ENCODE peak calls at places on chromosomes 16 and 17, in nine cellular contexts. Z, U, V, G, Q, R, W, H and D are unnamed samples.
A peak's percentile ranks its signal among the peaks of the same experiment; 100 is the strongest.

GRCh38 chr16:641326-642188 is at the start of gene MCRIP2:
- DNase-seq in V (no peak), H (peak; percentile 73), R (no peak), W (peak; percentile 93), Q (peak; percentile 92), U (peak; percentile 61), G (no peak), Z (peak; percentile 90), D (peak; percentile 94)

GRCh38 chr16:49019081-49019633 is 262.5 kb downstream of the CBLN1 start:
- DNase-seq in U (peak; percentile 27), R (no peak), V (no peak), H (no peak), Q (peak; percentile 49), Z (no peak), G (no peak), W (no peak), D (no peak)

GRCh38 chr16:50284131-50284911 is 18.0 kb downstream of the ADCY7 start:
- DNase-seq in Z (peak; percentile 34), V (no peak), H (no peak), Q (no peak), U (no peak), G (no peak), W (no peak), R (no peak), D (no peak)

GRCh38 chr16:88779406-88780099 is 5.5 kb downstream of the PIEZO1 start:
- DNase-seq in H (no peak), Z (peak; percentile 72), V (no peak), R (no peak), U (no peak), G (no peak), W (no peak), Q (peak; percentile 19), D (no peak)

GRCh38 chr16:89918453-89919347 is at the start of gene MC1R:
- DNase-seq in H (no peak), V (no peak), G (no peak), W (peak; percentile 74), R (no peak), Q (peak; percentile 71), Z (no peak), U (peak; percentile 21), D (peak; percentile 85)

GRCh38 chr16:3536271-3536671 is 35.5 kb downstream of the CLUAP1 start:
- DNase-seq in R (no peak), V (no peak), H (no peak), Z (no peak), U (peak; percentile 93), Q (no peak), G (no peak), W (no peak), D (no peak)

GRCh38 chr17:74832421-74832820 is 27.3 kb downstream of the GRIN2C start:
- DNase-seq in Q (no peak), H (no peak), V (no peak), R (no peak), U (no peak), Z (no peak), W (no peak), G (no peak), D (no peak)

GRCh38 chr17:67431210-67432015 is 54.3 kb downstream of the PITPNC1 start:
- DNase-seq in H (no peak), Z (no peak), R (no peak), V (no peak), W (no peak), Q (no peak), U (peak; percentile 80), G (no peak), D (no peak)

GRCh38 chr16:50244140-50244503 is 22.2 kb upstream of the ADCY7 start:
- DNase-seq in H (no peak), U (peak; percentile 55), Q (no peak), G (no peak), V (no peak), Z (no peak), R (no peak), W (no peak), D (no peak)

GRCh38 chr16:1458336-1458976 is 14.1 kb upstream of the CCDC154 start:
- DNase-seq in G (no peak), Z (no peak), H (no peak), Q (no peak), W (no peak), V (no peak), R (no peak), U (peak; percentile 41), D (no peak)

GRCh38 chr16:50457423-50457822 is 88.6 kb upstream of the BRD7 start:
- DNase-seq in R (no peak), Z (no peak), Q (no peak), H (no peak), V (no peak), G (no peak), U (no peak), W (no peak), D (peak; percentile 34)

GRCh38 chr16:80433617-80434016 is 107.2 kb upstream of the DYNLRB2 start:
- DNase-seq in R (no peak), W (no peak), U (no peak), G (no peak), Q (no peak), H (no peak), Z (no peak), V (no peak), D (no peak)

GRCh38 chr16:31429314-31429713 is 1.2 kb upstream of the COX6A2 start:
- DNase-seq in U (no peak), W (no peak), Q (no peak), G (no peak), V (no peak), Z (no peak), R (no peak), H (no peak), D (no peak)

GRCh38 chr17:58046230-58047094 is 36.8 kb upstream of the DYNLL2 start:
- DNase-seq in Q (peak; percentile 63), R (no peak), H (no peak), G (no peak), U (no peak), Z (peak; percentile 21), W (no peak), V (peak; percentile 60), D (no peak)

GRCh38 chr17:61680921-61681320 is 89.9 kb upstream of the NACA2 start:
- DNase-seq in Q (no peak), V (no peak), R (no peak), Z (no peak), H (no peak), G (no peak), W (no peak), U (no peak), D (no peak)

GRCh38 chr16:66287916-66288315 is 78.6 kb upstream of the CDH5 start:
- DNase-seq in G (no peak), H (no peak), U (no peak), W (no peak), V (no peak), Z (no peak), R (no peak), Q (no peak), D (peak; percentile 28)

GRCh38 chr16:81779540-81780320 is 639 bp downstream of the PLCG2 start:
- DNase-seq in W (no peak), Q (peak; percentile 68), H (no peak), R (no peak), V (no peak), G (no peak), Z (peak; percentile 23), U (no peak), D (peak; percentile 87)

GRCh38 chr16:51822471-51822870 is 671.4 kb upstream of the SALL1 start:
- DNase-seq in H (no peak), Z (no peak), V (no peak), U (no peak), W (no peak), G (no peak), Q (no peak), R (no peak), D (no peak)

GRCh38 chr16:31181102-31181830 is 1.3 kb downstream of the FUS start:
- DNase-seq in Z (peak; percentile 38), W (no peak), Q (no peak), H (no peak), U (peak; percentile 44), R (no peak), V (no peak), G (no peak), D (peak; percentile 85)

GRCh38 chr17:17999364-18000007 is 26.8 kb downstream of the DRC3 start:
- DNase-seq in Z (no peak), G (no peak), H (no peak), R (no peak), U (peak; percentile 50), Q (no peak), V (no peak), W (no peak), D (no peak)

GRCh38 chr16:86497551-86498021 is 12.7 kb upstream of the FOXF1 start:
- DNase-seq in U (no peak), R (no peak), H (no peak), V (no peak), W (no peak), G (no peak), Z (no peak), Q (peak; percentile 77), D (peak; percentile 51)

GRCh38 chr17:8628172-8628571 is 2.4 kb downstream of the MYH10 start:
- DNase-seq in G (no peak), Q (no peak), Z (no peak), H (no peak), V (no peak), W (no peak), U (no peak), R (no peak), D (no peak)

GRCh38 chr17:76635659-76636360 is 7.7 kb downstream of the ST6GALNAC1 start:
- DNase-seq in Z (no peak), H (no peak), G (no peak), R (no peak), V (no peak), W (no peak), U (peak; percentile 52), Q (no peak), D (no peak)

GRCh38 chr16:29012913-29013641 is 28.2 kb downstream of the LAT start:
- DNase-seq in R (no peak), Z (no peak), G (no peak), V (no peak), W (no peak), U (peak; percentile 4), H (no peak), Q (no peak), D (no peak)

GRCh38 chr16:88526906-88527185 is 43.4 kb upstream of the ZC3H18 start:
- DNase-seq in Q (no peak), R (no peak), Z (peak; percentile 22), H (no peak), W (no peak), U (no peak), G (no peak), V (no peak), D (no peak)

GRCh38 chr16:29900888-29901606 is 759 bp downstream of the ASPHD1 start:
- DNase-seq in R (no peak), U (no peak), Z (no peak), H (no peak), G (no peak), Q (peak; percentile 41), W (no peak), V (no peak), D (no peak)

GRCh38 chr16:86362155-86362849 is 148.0 kb upstream of the FOXF1 start:
- DNase-seq in G (no peak), W (no peak), Q (peak; percentile 57), Z (no peak), H (no peak), U (no peak), V (no peak), R (no peak), D (no peak)

GRCh38 chr17:39737761-39738567 is at the start of gene GRB7:
- DNase-seq in Q (peak; percentile 82), W (no peak), G (peak; percentile 52), U (no peak), R (no peak), H (peak; percentile 90), Z (no peak), V (no peak), D (no peak)

GRCh38 chr16:55000595-55000994 is 69.9 kb downstream of the IRX5 start:
- DNase-seq in G (no peak), Z (no peak), R (no peak), U (no peak), H (no peak), Q (no peak), W (no peak), V (no peak), D (no peak)

GRCh38 chr16:65281636-65282035 is 159.8 kb upstream of the CDH11 start:
- DNase-seq in W (no peak), U (no peak), R (no peak), Q (peak; percentile 44), Z (no peak), G (no peak), V (no peak), H (no peak), D (no peak)

GRCh38 chr17:66395961-66396360 is 93.5 kb downstream of the PRKCA start:
- DNase-seq in U (no peak), Q (no peak), H (no peak), Z (no peak), W (no peak), R (no peak), G (no peak), V (no peak), D (no peak)